ENCODE peak calls at places on chromosomes 7 and 10, in six cellular contexts. One of them, this sample, is unnamed.

GRCh38 chr10:111299037-111299436 is 222.2 kb downstream of the ADRA2A start:
- DNase-seq in renal cortical epithelial cell: no peak
- DNase-seq in EH: no peak
- DNase-seq in activated T-cell treated with anti-CD3 and anti-CD28 coated beads, Interleukin-2, amount 50 U/mL, for 72 hours: no peak
- DNase-seq in ecto neural progenitor cell: no peak
- DNase-seq in HEK293T: no peak
- DNase-seq in this sample: no peak

GRCh38 chr10:4710858-4711257 is 115.1 kb upstream of the AKR1E2 start:
- DNase-seq in renal cortical epithelial cell: no peak
- DNase-seq in EH: no peak
- DNase-seq in activated T-cell treated with anti-CD3 and anti-CD28 coated beads, Interleukin-2, amount 50 U/mL, for 72 hours: no peak
- DNase-seq in ecto neural progenitor cell: no peak
- DNase-seq in HEK293T: no peak
- DNase-seq in this sample: no peak

GRCh38 chr10:122746408-122746807 is 46.8 kb upstream of the C10orf120 start:
- DNase-seq in renal cortical epithelial cell: no peak
- DNase-seq in EH: no peak
- DNase-seq in activated T-cell treated with anti-CD3 and anti-CD28 coated beads, Interleukin-2, amount 50 U/mL, for 72 hours: no peak
- DNase-seq in ecto neural progenitor cell: no peak
- DNase-seq in HEK293T: no peak
- DNase-seq in this sample: peak

GRCh38 chr7:359226-359775 is 69.3 kb downstream of the FOXL3 start:
- DNase-seq in renal cortical epithelial cell: no peak
- DNase-seq in EH: no peak
- DNase-seq in activated T-cell treated with anti-CD3 and anti-CD28 coated beads, Interleukin-2, amount 50 U/mL, for 72 hours: no peak
- DNase-seq in ecto neural progenitor cell: no peak
- DNase-seq in HEK293T: no peak
- DNase-seq in this sample: no peak

GRCh38 chr7:93115796-93116195 is 2.0 kb downstream of the SAMD9 start:
- DNase-seq in renal cortical epithelial cell: peak
- DNase-seq in EH: peak
- DNase-seq in activated T-cell treated with anti-CD3 and anti-CD28 coated beads, Interleukin-2, amount 50 U/mL, for 72 hours: no peak
- DNase-seq in ecto neural progenitor cell: no peak
- DNase-seq in HEK293T: no peak
- DNase-seq in this sample: peak

GRCh38 chr10:124654686-124655085 is 89.5 kb downstream of the FAM53B start:
- DNase-seq in renal cortical epithelial cell: no peak
- DNase-seq in EH: no peak
- DNase-seq in activated T-cell treated with anti-CD3 and anti-CD28 coated beads, Interleukin-2, amount 50 U/mL, for 72 hours: no peak
- DNase-seq in ecto neural progenitor cell: no peak
- DNase-seq in HEK293T: no peak
- DNase-seq in this sample: peak

GRCh38 chr7:18437086-18437485 is 58.5 kb upstream of the HDAC9 start:
- DNase-seq in renal cortical epithelial cell: no peak
- DNase-seq in EH: no peak
- DNase-seq in activated T-cell treated with anti-CD3 and anti-CD28 coated beads, Interleukin-2, amount 50 U/mL, for 72 hours: no peak
- DNase-seq in ecto neural progenitor cell: no peak
- DNase-seq in HEK293T: no peak
- DNase-seq in this sample: no peak

GRCh38 chr10:123994417-123995081 is 98.8 kb downstream of the CHST15 start:
- DNase-seq in renal cortical epithelial cell: peak
- DNase-seq in EH: peak
- DNase-seq in activated T-cell treated with anti-CD3 and anti-CD28 coated beads, Interleukin-2, amount 50 U/mL, for 72 hours: peak
- DNase-seq in ecto neural progenitor cell: peak
- DNase-seq in HEK293T: peak
- DNase-seq in this sample: peak

GRCh38 chr7:108132551-108133265 is 2.5 kb upstream of the LAMB4 start:
- DNase-seq in renal cortical epithelial cell: peak
- DNase-seq in EH: peak
- DNase-seq in activated T-cell treated with anti-CD3 and anti-CD28 coated beads, Interleukin-2, amount 50 U/mL, for 72 hours: no peak
- DNase-seq in ecto neural progenitor cell: peak
- DNase-seq in HEK293T: no peak
- DNase-seq in this sample: peak

GRCh38 chr10:75018233-75018632 is 93.2 kb upstream of the SAMD8 start:
- DNase-seq in renal cortical epithelial cell: no peak
- DNase-seq in EH: no peak
- DNase-seq in activated T-cell treated with anti-CD3 and anti-CD28 coated beads, Interleukin-2, amount 50 U/mL, for 72 hours: no peak
- DNase-seq in ecto neural progenitor cell: no peak
- DNase-seq in HEK293T: no peak
- DNase-seq in this sample: no peak

GRCh38 chr7:76166404-76167255 is 35.1 kb upstream of the SRRM3 start:
- DNase-seq in renal cortical epithelial cell: peak
- DNase-seq in EH: peak
- DNase-seq in activated T-cell treated with anti-CD3 and anti-CD28 coated beads, Interleukin-2, amount 50 U/mL, for 72 hours: peak
- DNase-seq in ecto neural progenitor cell: peak
- DNase-seq in HEK293T: peak
- DNase-seq in this sample: peak

GRCh38 chr10:126429275-126429674 is 41.0 kb upstream of the ADAM12 start:
- DNase-seq in renal cortical epithelial cell: no peak
- DNase-seq in EH: no peak
- DNase-seq in activated T-cell treated with anti-CD3 and anti-CD28 coated beads, Interleukin-2, amount 50 U/mL, for 72 hours: no peak
- DNase-seq in ecto neural progenitor cell: no peak
- DNase-seq in HEK293T: no peak
- DNase-seq in this sample: no peak

GRCh38 chr10:90064295-90064694 is 362.9 kb downstream of the KIF20B start:
- DNase-seq in renal cortical epithelial cell: no peak
- DNase-seq in EH: no peak
- DNase-seq in activated T-cell treated with anti-CD3 and anti-CD28 coated beads, Interleukin-2, amount 50 U/mL, for 72 hours: no peak
- DNase-seq in ecto neural progenitor cell: no peak
- DNase-seq in HEK293T: no peak
- DNase-seq in this sample: no peak

GRCh38 chr10:116767235-116767634 is 24.9 kb upstream of the HSPA12A start:
- DNase-seq in renal cortical epithelial cell: no peak
- DNase-seq in EH: peak
- DNase-seq in activated T-cell treated with anti-CD3 and anti-CD28 coated beads, Interleukin-2, amount 50 U/mL, for 72 hours: no peak
- DNase-seq in ecto neural progenitor cell: no peak
- DNase-seq in HEK293T: no peak
- DNase-seq in this sample: no peak

GRCh38 chr7:36686499-36686898 is 37.8 kb downstream of the AOAH start:
- DNase-seq in renal cortical epithelial cell: peak
- DNase-seq in EH: peak
- DNase-seq in activated T-cell treated with anti-CD3 and anti-CD28 coated beads, Interleukin-2, amount 50 U/mL, for 72 hours: peak
- DNase-seq in ecto neural progenitor cell: no peak
- DNase-seq in HEK293T: no peak
- DNase-seq in this sample: peak

GRCh38 chr10:11150255-11150731 is 132.6 kb downstream of the CELF2 start:
- DNase-seq in renal cortical epithelial cell: no peak
- DNase-seq in EH: no peak
- DNase-seq in activated T-cell treated with anti-CD3 and anti-CD28 coated beads, Interleukin-2, amount 50 U/mL, for 72 hours: no peak
- DNase-seq in ecto neural progenitor cell: no peak
- DNase-seq in HEK293T: no peak
- DNase-seq in this sample: no peak

GRCh38 chr7:104650991-104651680 is 322.7 kb downstream of the LHFPL3 start:
- DNase-seq in renal cortical epithelial cell: no peak
- DNase-seq in EH: no peak
- DNase-seq in activated T-cell treated with anti-CD3 and anti-CD28 coated beads, Interleukin-2, amount 50 U/mL, for 72 hours: no peak
- DNase-seq in ecto neural progenitor cell: no peak
- DNase-seq in HEK293T: no peak
- DNase-seq in this sample: no peak

GRCh38 chr7:157032644-157033482 is 22.4 kb upstream of the MNX1 start:
- DNase-seq in renal cortical epithelial cell: no peak
- DNase-seq in EH: no peak
- DNase-seq in activated T-cell treated with anti-CD3 and anti-CD28 coated beads, Interleukin-2, amount 50 U/mL, for 72 hours: no peak
- DNase-seq in ecto neural progenitor cell: no peak
- DNase-seq in HEK293T: no peak
- DNase-seq in this sample: no peak

GRCh38 chr10:47374611-47375536 is 9.2 kb downstream of the ZNF488 start:
- DNase-seq in renal cortical epithelial cell: no peak
- DNase-seq in EH: peak
- DNase-seq in activated T-cell treated with anti-CD3 and anti-CD28 coated beads, Interleukin-2, amount 50 U/mL, for 72 hours: no peak
- DNase-seq in ecto neural progenitor cell: no peak
- DNase-seq in HEK293T: no peak
- DNase-seq in this sample: no peak

GRCh38 chr7:6346581-6346980 is 74.2 kb upstream of the CYTH3 start:
- DNase-seq in renal cortical epithelial cell: no peak
- DNase-seq in EH: no peak
- DNase-seq in activated T-cell treated with anti-CD3 and anti-CD28 coated beads, Interleukin-2, amount 50 U/mL, for 72 hours: no peak
- DNase-seq in ecto neural progenitor cell: no peak
- DNase-seq in HEK293T: no peak
- DNase-seq in this sample: no peak

GRCh38 chr10:114551310-114551972 is 106.6 kb downstream of the ABLIM1 start:
- DNase-seq in renal cortical epithelial cell: no peak
- DNase-seq in EH: no peak
- DNase-seq in activated T-cell treated with anti-CD3 and anti-CD28 coated beads, Interleukin-2, amount 50 U/mL, for 72 hours: no peak
- DNase-seq in ecto neural progenitor cell: no peak
- DNase-seq in HEK293T: no peak
- DNase-seq in this sample: peak

GRCh38 chr7:16850772-16851466 is 30.9 kb downstream of the AGR3 start:
- DNase-seq in renal cortical epithelial cell: no peak
- DNase-seq in EH: no peak
- DNase-seq in activated T-cell treated with anti-CD3 and anti-CD28 coated beads, Interleukin-2, amount 50 U/mL, for 72 hours: no peak
- DNase-seq in ecto neural progenitor cell: no peak
- DNase-seq in HEK293T: no peak
- DNase-seq in this sample: no peak

GRCh38 chr10:63250032-63250431 is 116.9 kb downstream of the NRBF2 start:
- DNase-seq in renal cortical epithelial cell: no peak
- DNase-seq in EH: no peak
- DNase-seq in activated T-cell treated with anti-CD3 and anti-CD28 coated beads, Interleukin-2, amount 50 U/mL, for 72 hours: no peak
- DNase-seq in ecto neural progenitor cell: no peak
- DNase-seq in HEK293T: no peak
- DNase-seq in this sample: no peak

GRCh38 chr10:63281967-63282366 is 148.8 kb downstream of the NRBF2 start:
- DNase-seq in renal cortical epithelial cell: no peak
- DNase-seq in EH: no peak
- DNase-seq in activated T-cell treated with anti-CD3 and anti-CD28 coated beads, Interleukin-2, amount 50 U/mL, for 72 hours: no peak
- DNase-seq in ecto neural progenitor cell: no peak
- DNase-seq in HEK293T: no peak
- DNase-seq in this sample: no peak

GRCh38 chr10:11716704-11717103 is 25.5 kb upstream of the ECHDC3 start:
- DNase-seq in renal cortical epithelial cell: no peak
- DNase-seq in EH: no peak
- DNase-seq in activated T-cell treated with anti-CD3 and anti-CD28 coated beads, Interleukin-2, amount 50 U/mL, for 72 hours: no peak
- DNase-seq in ecto neural progenitor cell: no peak
- DNase-seq in HEK293T: no peak
- DNase-seq in this sample: no peak

GRCh38 chr10:6300106-6300783 is 97.5 kb downstream of the PFKFB3 start:
- DNase-seq in renal cortical epithelial cell: peak
- DNase-seq in EH: peak
- DNase-seq in activated T-cell treated with anti-CD3 and anti-CD28 coated beads, Interleukin-2, amount 50 U/mL, for 72 hours: peak
- DNase-seq in ecto neural progenitor cell: no peak
- DNase-seq in HEK293T: no peak
- DNase-seq in this sample: no peak

GRCh38 chr10:124679401-124679800 is 64.8 kb downstream of the FAM53B start:
- DNase-seq in renal cortical epithelial cell: no peak
- DNase-seq in EH: no peak
- DNase-seq in activated T-cell treated with anti-CD3 and anti-CD28 coated beads, Interleukin-2, amount 50 U/mL, for 72 hours: no peak
- DNase-seq in ecto neural progenitor cell: no peak
- DNase-seq in HEK293T: no peak
- DNase-seq in this sample: no peak

GRCh38 chr10:128550045-128550444 is 423.8 kb upstream of the MKI67 start:
- DNase-seq in renal cortical epithelial cell: no peak
- DNase-seq in EH: no peak
- DNase-seq in activated T-cell treated with anti-CD3 and anti-CD28 coated beads, Interleukin-2, amount 50 U/mL, for 72 hours: no peak
- DNase-seq in ecto neural progenitor cell: no peak
- DNase-seq in HEK293T: no peak
- DNase-seq in this sample: no peak

GRCh38 chr7:36506130-36506794 is 116.6 kb downstream of the ANLN start:
- DNase-seq in renal cortical epithelial cell: no peak
- DNase-seq in EH: no peak
- DNase-seq in activated T-cell treated with anti-CD3 and anti-CD28 coated beads, Interleukin-2, amount 50 U/mL, for 72 hours: no peak
- DNase-seq in ecto neural progenitor cell: no peak
- DNase-seq in HEK293T: no peak
- DNase-seq in this sample: no peak

GRCh38 chr10:62623223-62623622 is 181.3 kb upstream of the ADO start:
- DNase-seq in renal cortical epithelial cell: no peak
- DNase-seq in EH: no peak
- DNase-seq in activated T-cell treated with anti-CD3 and anti-CD28 coated beads, Interleukin-2, amount 50 U/mL, for 72 hours: no peak
- DNase-seq in ecto neural progenitor cell: no peak
- DNase-seq in HEK293T: no peak
- DNase-seq in this sample: no peak

GRCh38 chr10:31034041-31034918 is 2.6 kb upstream of the ZNF438 start:
- DNase-seq in renal cortical epithelial cell: peak
- DNase-seq in EH: peak
- DNase-seq in activated T-cell treated with anti-CD3 and anti-CD28 coated beads, Interleukin-2, amount 50 U/mL, for 72 hours: no peak
- DNase-seq in ecto neural progenitor cell: no peak
- DNase-seq in HEK293T: no peak
- DNase-seq in this sample: peak

GRCh38 chr10:32744321-32744720 is 213.7 kb downstream of the ITGB1 start:
- DNase-seq in renal cortical epithelial cell: no peak
- DNase-seq in EH: peak
- DNase-seq in activated T-cell treated with anti-CD3 and anti-CD28 coated beads, Interleukin-2, amount 50 U/mL, for 72 hours: no peak
- DNase-seq in ecto neural progenitor cell: no peak
- DNase-seq in HEK293T: no peak
- DNase-seq in this sample: peak

GRCh38 chr7:15143936-15144335 is 241.4 kb upstream of the DGKB start:
- DNase-seq in renal cortical epithelial cell: no peak
- DNase-seq in EH: no peak
- DNase-seq in activated T-cell treated with anti-CD3 and anti-CD28 coated beads, Interleukin-2, amount 50 U/mL, for 72 hours: no peak
- DNase-seq in ecto neural progenitor cell: no peak
- DNase-seq in HEK293T: no peak
- DNase-seq in this sample: no peak

GRCh38 chr7:70520604-70521003 is 611.3 kb upstream of the GALNT17 start:
- DNase-seq in renal cortical epithelial cell: peak
- DNase-seq in EH: peak
- DNase-seq in activated T-cell treated with anti-CD3 and anti-CD28 coated beads, Interleukin-2, amount 50 U/mL, for 72 hours: no peak
- DNase-seq in ecto neural progenitor cell: no peak
- DNase-seq in HEK293T: no peak
- DNase-seq in this sample: peak

GRCh38 chr10:27240891-27241639 is 468 bp upstream of the ACBD5 start:
- DNase-seq in renal cortical epithelial cell: no peak
- DNase-seq in EH: peak
- DNase-seq in activated T-cell treated with anti-CD3 and anti-CD28 coated beads, Interleukin-2, amount 50 U/mL, for 72 hours: peak
- DNase-seq in ecto neural progenitor cell: peak
- DNase-seq in HEK293T: no peak
- DNase-seq in this sample: peak

GRCh38 chr10:63801139-63801538 is 279.9 kb downstream of the REEP3 start:
- DNase-seq in renal cortical epithelial cell: no peak
- DNase-seq in EH: no peak
- DNase-seq in activated T-cell treated with anti-CD3 and anti-CD28 coated beads, Interleukin-2, amount 50 U/mL, for 72 hours: no peak
- DNase-seq in ecto neural progenitor cell: no peak
- DNase-seq in HEK293T: no peak
- DNase-seq in this sample: no peak

GRCh38 chr7:5620459-5620881 is 161.0 kb downstream of the RNF216 start:
- DNase-seq in renal cortical epithelial cell: no peak
- DNase-seq in EH: no peak
- DNase-seq in activated T-cell treated with anti-CD3 and anti-CD28 coated beads, Interleukin-2, amount 50 U/mL, for 72 hours: no peak
- DNase-seq in ecto neural progenitor cell: no peak
- DNase-seq in HEK293T: no peak
- DNase-seq in this sample: no peak

GRCh38 chr10:5644930-5645329 is 21.5 kb downstream of the ASB13 start:
- DNase-seq in renal cortical epithelial cell: no peak
- DNase-seq in EH: no peak
- DNase-seq in activated T-cell treated with anti-CD3 and anti-CD28 coated beads, Interleukin-2, amount 50 U/mL, for 72 hours: no peak
- DNase-seq in ecto neural progenitor cell: no peak
- DNase-seq in HEK293T: no peak
- DNase-seq in this sample: no peak

GRCh38 chr10:7417103-7417623 is 6.3 kb upstream of the SFMBT2 start:
- DNase-seq in renal cortical epithelial cell: peak
- DNase-seq in EH: peak
- DNase-seq in activated T-cell treated with anti-CD3 and anti-CD28 coated beads, Interleukin-2, amount 50 U/mL, for 72 hours: no peak
- DNase-seq in ecto neural progenitor cell: no peak
- DNase-seq in HEK293T: no peak
- DNase-seq in this sample: peak